ENCODE peak calls at places on chromosomes 3 and 15, in five cellular contexts. B is RWPE1; G is stimulated activated CD8-positive, alpha-beta memory T cell treated with anti-CD3 and anti-CD28 coated beads, Interleukin-7, amount 100 ng/mL, for 1 hour; V is SW480; R is transverse colon. Q is an unnamed sample.

GRCh38 chr15:99169769-99170311 is 65.0 kb downstream of the SYNM start:
- DNase-seq in V (no peak), B (no peak), R (peak), G (no peak), Q (no peak)

GRCh38 chr3:43155464-43156121 is 49.7 kb upstream of the POMGNT2 start:
- DNase-seq in B (peak), G (no peak), R (peak), V (peak), Q (peak)

GRCh38 chr15:73677146-73677607 is 7.0 kb upstream of the CD276 start:
- DNase-seq in G (peak), B (peak), R (peak), V (peak), Q (peak)

GRCh38 chr3:10926831-10927521 is 65.6 kb upstream of the SLC6A1 start:
- DNase-seq in B (peak), V (no peak), G (no peak), R (no peak), Q (no peak)

GRCh38 chr3:52983336-52983807 is 62.5 kb downstream of the SFMBT1 start:
- DNase-seq in B (no peak), R (peak), G (peak), V (peak), Q (no peak)

GRCh38 chr3:167691366-167691765 is 37.6 kb upstream of the WDR49 start:
- DNase-seq in B (no peak), G (no peak), R (no peak), V (no peak), Q (no peak)

GRCh38 chr3:27939510-27939909 is 217.4 kb upstream of the EOMES start:
- DNase-seq in G (no peak), B (no peak), R (no peak), V (peak), Q (no peak)

GRCh38 chr3:184981071-184981470 is 169.1 kb downstream of the VPS8 start:
- DNase-seq in B (no peak), V (peak), G (no peak), R (peak), Q (peak)

GRCh38 chr3:133928136-133928893 is 32.6 kb upstream of the RAB6B start:
- DNase-seq in V (no peak), R (no peak), B (no peak), G (no peak), Q (no peak)

GRCh38 chr15:45023659-45024320 is 795 bp downstream of the SORD start:
- DNase-seq in G (no peak), B (peak), V (peak), R (no peak), Q (no peak)

GRCh38 chr3:114903213-114903612 is 243.9 kb downstream of the ZBTB20 start:
- DNase-seq in G (no peak), R (no peak), B (no peak), V (no peak), Q (no peak)

GRCh38 chr15:85726446-85726845 is 68.3 kb downstream of the KLHL25 start:
- DNase-seq in G (no peak), B (no peak), V (no peak), R (no peak), Q (no peak)

GRCh38 chr3:153595186-153595815 is 433.3 kb downstream of the RAP2B start:
- DNase-seq in G (no peak), R (no peak), B (peak), V (peak), Q (peak)

GRCh38 chr3:177157492-177157891 is 39.8 kb downstream of the TBL1XR1 start:
- DNase-seq in V (no peak), G (no peak), R (no peak), B (no peak), Q (no peak)

GRCh38 chr3:103904991-103905390 is 1461.7 kb upstream of the ALCAM start:
- DNase-seq in R (no peak), B (no peak), V (no peak), G (no peak), Q (no peak)

GRCh38 chr15:76109046-76109445 is 49.3 kb downstream of the TMEM266 start:
- DNase-seq in R (no peak), V (no peak), B (no peak), G (no peak), Q (no peak)

GRCh38 chr3:68479779-68480178 is 452.6 kb downstream of the TAFA4 start:
- DNase-seq in G (no peak), V (no peak), B (no peak), R (no peak), Q (no peak)

GRCh38 chr3:159872374-159873109 is 116.1 kb upstream of the IL12A start:
- DNase-seq in B (peak), G (no peak), V (peak), R (no peak), Q (no peak)

GRCh38 chr3:124920718-124921117 is 13.8 kb downstream of the MUC13 start:
- DNase-seq in R (no peak), G (no peak), B (no peak), V (no peak), Q (no peak)

GRCh38 chr3:142844339-142844977 is 44.4 kb downstream of the PCOLCE2 start:
- DNase-seq in B (peak), G (no peak), V (peak), R (no peak), Q (peak)

GRCh38 chr3:49172616-49173041 is 1.2 kb downstream of the KLHDC8B start:
- DNase-seq in V (no peak), G (no peak), R (no peak), B (no peak), Q (no peak)

GRCh38 chr3:159137966-159138365 is 336.1 kb downstream of the MFSD1 start:
- DNase-seq in G (no peak), V (no peak), B (no peak), R (no peak), Q (no peak)

GRCh38 chr15:69793436-69793782 is 304.3 kb downstream of the TLE3 start:
- DNase-seq in R (no peak), B (no peak), V (no peak), G (no peak), Q (no peak)

GRCh38 chr15:75229191-75230015 is 27.7 kb downstream of the C15orf39 start:
- DNase-seq in V (no peak), R (no peak), B (no peak), G (no peak), Q (no peak)

GRCh38 chr3:181757694-181758306 is 46.1 kb downstream of the SOX2 start:
- DNase-seq in V (no peak), B (no peak), G (no peak), R (no peak), Q (no peak)

GRCh38 chr3:97201814-97202213 is 387.4 kb downstream of the EPHA6 start:
- DNase-seq in G (no peak), V (no peak), R (no peak), B (no peak), Q (no peak)

GRCh38 chr3:189941679-189942078 is 179.0 kb downstream of the P3H2 start:
- DNase-seq in B (peak), R (no peak), V (no peak), G (no peak), Q (peak)

GRCh38 chr15:60510006-60510405 is 31.1 kb upstream of the ICE2 start:
- DNase-seq in G (no peak), B (peak), R (no peak), V (no peak), Q (no peak)

GRCh38 chr3:27356976-27357375 is 12.2 kb downstream of the NEK10 start:
- DNase-seq in G (no peak), V (no peak), B (no peak), R (no peak), Q (no peak)

GRCh38 chr15:81285461-81285860 is 38.5 kb downstream of the STARD5 start:
- DNase-seq in B (no peak), R (peak), G (no peak), V (no peak), Q (no peak)

GRCh38 chr15:63332367-63333078 is 49.1 kb downstream of the CA12 start:
- DNase-seq in R (no peak), G (no peak), V (no peak), B (peak), Q (no peak)

GRCh38 chr3:155673411-155673810 is 71.5 kb downstream of the PLCH1 start:
- DNase-seq in R (no peak), G (no peak), V (no peak), B (no peak), Q (no peak)

GRCh38 chr15:29139540-29140459 is 129.8 kb downstream of the NSMCE3 start:
- DNase-seq in R (peak), B (peak), G (peak), V (peak), Q (peak)

GRCh38 chr3:177483182-177483967 is 286.1 kb upstream of the TBL1XR1 start:
- DNase-seq in B (no peak), R (peak), G (no peak), V (no peak), Q (no peak)

GRCh38 chr3:129260606-129261005 is 11.2 kb downstream of the COPG1 start:
- DNase-seq in R (no peak), G (no peak), V (no peak), B (no peak), Q (no peak)

GRCh38 chr3:17894434-17895060 is 152.1 kb upstream of the TBC1D5 start:
- DNase-seq in B (no peak), R (peak), V (peak), G (no peak), Q (peak)

GRCh38 chr3:57556459-57557087 is 499 bp downstream of the PDE12 start:
- DNase-seq in R (peak), G (no peak), V (peak), B (no peak), Q (no peak)

GRCh38 chr15:58484794-58485600 is 53.2 kb downstream of the LIPC start:
- DNase-seq in R (peak), B (no peak), G (peak), V (no peak), Q (no peak)

GRCh38 chr3:132006605-132007204 is 28.1 kb downstream of the CPNE4 start:
- DNase-seq in V (peak), B (peak), R (peak), G (no peak), Q (peak)